ENCODE peak calls at places on chromosomes 4 and X, in nine cellular contexts. One of them, this sample, is unnamed.

GRCh38 chr4:84319124-84319523 is 180.0 kb downstream of the NKX6-1 start:
- DNase-seq in mesendoderm: no peak
- DNase-seq in Karpas-422: no peak
- DNase-seq in HCT116: no peak
- DNase-seq in IMR-90: peak; percentile 1
- DNase-seq in fibroblast of lung: peak; percentile 6
- DNase-seq in GM23248: peak; percentile 55
- DNase-seq in colonic mucosa: peak; percentile 24
- DNase-seq in astrocyte: peak; percentile 34
- DNase-seq in this sample: no peak

GRCh38 chr4:38993683-38994082 is 38.5 kb downstream of the TMEM156 start:
- DNase-seq in HCT116: peak; percentile 21
- DNase-seq in GM23248: no peak
- DNase-seq in Karpas-422: no peak
- DNase-seq in fibroblast of lung: no peak
- DNase-seq in colonic mucosa: no peak
- DNase-seq in astrocyte: no peak
- DNase-seq in mesendoderm: peak; percentile 23
- DNase-seq in IMR-90: no peak
- DNase-seq in this sample: no peak

GRCh38 chrX:10533686-10534365 is 86.6 kb downstream of the MID1 start:
- DNase-seq in GM23248: peak; percentile 32
- DNase-seq in fibroblast of lung: no peak
- DNase-seq in IMR-90: no peak
- DNase-seq in mesendoderm: no peak
- DNase-seq in HCT116: no peak
- DNase-seq in colonic mucosa: no peak
- DNase-seq in astrocyte: no peak
- DNase-seq in Karpas-422: no peak
- DNase-seq in this sample: no peak

GRCh38 chrX:50697691-50698090 is 116.3 kb downstream of the SHROOM4 start:
- DNase-seq in Karpas-422: no peak
- DNase-seq in colonic mucosa: no peak
- DNase-seq in mesendoderm: peak; percentile 85
- DNase-seq in GM23248: peak; percentile 74
- DNase-seq in HCT116: no peak
- DNase-seq in IMR-90: peak; percentile 79
- DNase-seq in astrocyte: peak; percentile 86
- DNase-seq in fibroblast of lung: peak; percentile 79
- DNase-seq in this sample: no peak

GRCh38 chrX:131262738-131263679 is 26.1 kb downstream of the IGSF1 start:
- DNase-seq in HCT116: peak; percentile 16
- DNase-seq in colonic mucosa: no peak
- DNase-seq in mesendoderm: peak; percentile 62
- DNase-seq in GM23248: peak; percentile 0
- DNase-seq in Karpas-422: peak; percentile 82
- DNase-seq in astrocyte: no peak
- DNase-seq in IMR-90: no peak
- DNase-seq in fibroblast of lung: peak; percentile 0
- DNase-seq in this sample: no peak

GRCh38 chr4:18227880-18228279 is 206.3 kb upstream of the LCORL start:
- DNase-seq in astrocyte: no peak
- DNase-seq in Karpas-422: no peak
- DNase-seq in IMR-90: no peak
- DNase-seq in GM23248: no peak
- DNase-seq in fibroblast of lung: no peak
- DNase-seq in colonic mucosa: no peak
- DNase-seq in mesendoderm: no peak
- DNase-seq in HCT116: no peak
- DNase-seq in this sample: no peak

GRCh38 chr4:177229331-177229730 is 80.3 kb upstream of the NEIL3 start:
- DNase-seq in GM23248: peak; percentile 32
- DNase-seq in IMR-90: peak; percentile 35
- DNase-seq in astrocyte: no peak
- DNase-seq in fibroblast of lung: peak; percentile 53
- DNase-seq in Karpas-422: no peak
- DNase-seq in HCT116: no peak
- DNase-seq in colonic mucosa: no peak
- DNase-seq in mesendoderm: no peak
- DNase-seq in this sample: no peak

GRCh38 chrX:119391279-119391678 is 7.9 kb upstream of the SLC25A43 start:
- DNase-seq in HCT116: peak; percentile 23
- DNase-seq in GM23248: peak; percentile 58
- DNase-seq in mesendoderm: peak; percentile 38
- DNase-seq in fibroblast of lung: peak; percentile 40
- DNase-seq in astrocyte: no peak
- DNase-seq in Karpas-422: peak; percentile 76
- DNase-seq in IMR-90: peak; percentile 25
- DNase-seq in colonic mucosa: peak; percentile 61
- DNase-seq in this sample: no peak

DNA sequence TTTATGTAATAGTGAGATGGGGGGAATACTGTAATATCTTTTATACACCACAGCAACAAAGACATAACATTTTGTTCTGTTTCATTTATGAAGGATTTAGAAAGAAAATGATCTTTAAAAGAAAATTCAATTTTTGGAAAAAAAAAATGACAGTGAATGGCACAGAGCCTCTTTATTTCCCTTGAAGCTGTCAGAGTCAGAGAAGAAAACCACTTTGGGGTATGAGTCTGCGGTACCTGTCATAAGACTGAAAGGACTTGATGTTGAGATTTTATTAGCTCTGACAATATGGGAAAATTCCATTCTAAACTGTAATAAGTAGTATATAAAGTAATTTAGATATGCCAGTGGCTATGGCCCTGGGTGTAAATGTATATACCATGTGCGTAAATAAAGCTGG is 134.8 kb downstream of the GALNTL6 start:
- DNase-seq in HCT116: no peak
- DNase-seq in IMR-90: no peak
- DNase-seq in Karpas-422: no peak
- DNase-seq in colonic mucosa: no peak
- DNase-seq in GM23248: no peak
- DNase-seq in astrocyte: no peak
- DNase-seq in mesendoderm: no peak
- DNase-seq in fibroblast of lung: no peak
- DNase-seq in this sample: no peak
- H3K9ac ChIP-seq in HCT116: no peak overlapping the region
- H3K9ac ChIP-seq in IMR-90: no peak overlapping the region
- H3K9ac ChIP-seq in Karpas-422: no peak overlapping the region
- H3K9ac ChIP-seq in colonic mucosa: no peak overlapping the region
- H3K9ac ChIP-seq in GM23248: no peak overlapping the region
- H3K9ac ChIP-seq in astrocyte: no peak overlapping the region
- H3K9ac ChIP-seq in mesendoderm: no peak overlapping the region
- H3K9ac ChIP-seq in fibroblast of lung: no peak overlapping the region
- H3K9ac ChIP-seq in this sample: no peak overlapping the region

GRCh38 chrX:13897571-13897970 is 80.7 kb upstream of the GPM6B start:
- DNase-seq in mesendoderm: no peak
- DNase-seq in IMR-90: no peak
- DNase-seq in Karpas-422: no peak
- DNase-seq in colonic mucosa: no peak
- DNase-seq in fibroblast of lung: peak; percentile 53
- DNase-seq in astrocyte: no peak
- DNase-seq in HCT116: no peak
- DNase-seq in GM23248: no peak
- DNase-seq in this sample: no peak

GRCh38 chrX:13898084-13898483 is 81.2 kb upstream of the GPM6B start:
- DNase-seq in mesendoderm: peak; percentile 79
- DNase-seq in colonic mucosa: no peak
- DNase-seq in HCT116: no peak
- DNase-seq in fibroblast of lung: peak; percentile 45
- DNase-seq in Karpas-422: peak; percentile 86
- DNase-seq in GM23248: peak; percentile 6
- DNase-seq in astrocyte: no peak
- DNase-seq in IMR-90: peak; percentile 22
- DNase-seq in this sample: no peak

GRCh38 chrX:13899607-13900006 is 82.7 kb upstream of the GPM6B start:
- DNase-seq in IMR-90: peak; percentile 97
- DNase-seq in colonic mucosa: no peak
- DNase-seq in HCT116: no peak
- DNase-seq in fibroblast of lung: peak; percentile 92
- DNase-seq in Karpas-422: no peak
- DNase-seq in mesendoderm: peak; percentile 34
- DNase-seq in astrocyte: peak; percentile 86
- DNase-seq in GM23248: peak; percentile 86
- DNase-seq in this sample: no peak

GRCh38 chrX:13900351-13900750 is 83.5 kb upstream of the GPM6B start:
- DNase-seq in fibroblast of lung: no peak
- DNase-seq in IMR-90: no peak
- DNase-seq in colonic mucosa: no peak
- DNase-seq in mesendoderm: no peak
- DNase-seq in astrocyte: no peak
- DNase-seq in Karpas-422: no peak
- DNase-seq in HCT116: no peak
- DNase-seq in GM23248: no peak
- DNase-seq in this sample: no peak

DNA sequence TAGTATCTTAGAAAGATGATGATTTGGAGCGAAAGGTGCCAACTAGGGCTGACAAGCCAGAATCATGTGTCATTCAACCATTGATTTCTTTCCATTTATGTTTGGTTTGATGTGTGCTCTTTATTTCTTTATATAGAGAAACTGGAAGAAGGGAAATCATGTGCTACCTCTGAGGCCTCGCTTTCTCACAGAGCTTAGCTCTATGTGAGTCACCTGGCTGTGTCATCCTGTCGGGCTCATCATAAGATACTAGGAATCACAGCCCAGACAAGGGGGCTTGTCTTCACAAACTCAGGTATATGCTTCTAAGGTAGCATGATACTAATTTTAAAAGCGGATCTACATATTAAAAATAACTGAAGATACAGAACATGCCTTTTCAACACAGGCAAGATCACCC is 81.7 kb upstream of the GPM6B start:
- DNase-seq in IMR-90: peak; percentile 71
- DNase-seq in GM23248: peak; percentile 61
- DNase-seq in HCT116: no peak
- DNase-seq in Karpas-422: no peak
- DNase-seq in astrocyte: no peak
- DNase-seq in fibroblast of lung: no peak
- DNase-seq in mesendoderm: no peak
- DNase-seq in colonic mucosa: no peak
- DNase-seq in this sample: no peak
- H3K27ac ChIP-seq in IMR-90: no peak overlapping the region
- H3K27ac ChIP-seq in GM23248: peak overlapping the region; percentile 24
- H3K27ac ChIP-seq in HCT116: no peak overlapping the region
- H3K27ac ChIP-seq in Karpas-422: no peak overlapping the region
- H3K27ac ChIP-seq in astrocyte: peak overlapping the region; percentile 37
- H3K27ac ChIP-seq in fibroblast of lung: no peak overlapping the region
- H3K27ac ChIP-seq in mesendoderm: no peak overlapping the region
- H3K27ac ChIP-seq in colonic mucosa: no peak overlapping the region
- H3K27ac ChIP-seq in this sample: no peak overlapping the region

DNA sequence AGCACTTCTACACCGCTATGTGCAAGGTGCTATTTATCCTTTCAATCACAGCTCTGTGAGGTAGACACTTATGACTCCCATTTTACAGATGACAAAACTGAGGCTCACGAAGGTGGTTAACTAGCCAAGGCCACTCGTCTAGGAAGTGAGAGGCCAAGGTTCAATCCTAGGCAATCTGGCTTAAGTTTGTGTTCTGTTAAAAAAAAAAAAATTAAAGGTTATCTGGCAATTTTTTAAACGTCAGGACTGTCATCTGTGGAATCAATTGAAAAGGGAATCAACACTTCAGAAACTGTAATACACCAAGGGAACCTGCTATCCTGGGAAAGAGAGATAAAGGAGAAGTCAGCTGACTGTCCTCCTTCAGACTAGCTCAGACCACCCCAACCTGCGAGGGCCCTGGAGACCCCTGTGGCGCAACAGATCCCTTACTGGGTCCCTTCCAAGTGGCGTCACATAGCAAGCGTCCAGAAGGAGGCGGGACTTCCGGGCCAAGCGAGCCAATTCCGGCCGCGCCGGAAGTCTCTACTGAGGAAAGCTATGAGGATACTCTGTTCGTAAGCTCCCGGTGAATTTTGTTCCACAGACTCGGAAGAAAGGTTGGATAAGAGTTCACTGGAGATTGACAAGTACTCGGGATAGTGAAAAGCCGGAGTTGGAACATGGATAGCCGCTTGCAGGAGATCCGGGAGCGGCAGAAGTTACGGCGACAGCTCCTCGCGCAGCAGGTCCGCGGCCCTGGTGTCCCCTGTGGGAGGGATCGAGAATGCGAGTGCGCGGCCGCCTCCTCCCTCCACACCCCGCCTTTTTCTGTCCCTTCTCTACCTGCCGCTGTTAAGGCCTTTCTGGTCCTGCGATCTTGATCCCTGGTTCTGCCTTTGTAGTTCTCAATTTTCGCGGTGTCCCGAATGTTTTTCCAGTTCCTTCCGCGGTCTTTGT is at the start of gene METTL14:
- DNase-seq in colonic mucosa: peak; percentile 96
- DNase-seq in IMR-90: peak; percentile 87
- DNase-seq in HCT116: peak; percentile 86
- DNase-seq in Karpas-422: peak; percentile 97
- DNase-seq in GM23248: peak; percentile 97
- DNase-seq in astrocyte: peak; percentile 77
- DNase-seq in mesendoderm: peak; percentile 98
- DNase-seq in fibroblast of lung: peak; percentile 93
- DNase-seq in this sample: peak; percentile 95
- H3K4me3 ChIP-seq in colonic mucosa: peak within 1 kb of the TSS; percentile 70
- H3K4me3 ChIP-seq in IMR-90: peak within 1 kb of the TSS; percentile 97
- H3K4me3 ChIP-seq in HCT116: peak within 1 kb of the TSS; percentile 82
- H3K4me3 ChIP-seq in Karpas-422: peak within 1 kb of the TSS; percentile 97
- H3K4me3 ChIP-seq in GM23248: peak within 1 kb of the TSS; percentile 98
- H3K4me3 ChIP-seq in astrocyte: peak within 1 kb of the TSS; percentile 94
- H3K4me3 ChIP-seq in mesendoderm: peak within 1 kb of the TSS; percentile 64
- H3K4me3 ChIP-seq in fibroblast of lung: peak within 1 kb of the TSS; percentile 94
- H3K4me3 ChIP-seq in this sample: peak within 1 kb of the TSS; percentile 91

GRCh38 chrX:40262641-40263560 is 165.1 kb upstream of the BCOR start:
- DNase-seq in Karpas-422: no peak
- DNase-seq in HCT116: peak; percentile 7
- DNase-seq in fibroblast of lung: peak; percentile 60
- DNase-seq in colonic mucosa: no peak
- DNase-seq in GM23248: peak; percentile 65
- DNase-seq in IMR-90: peak; percentile 41
- DNase-seq in astrocyte: peak; percentile 51
- DNase-seq in mesendoderm: peak; percentile 51
- DNase-seq in this sample: peak; percentile 85

GRCh38 chrX:40266490-40267333 is 169.0 kb upstream of the BCOR start:
- DNase-seq in Karpas-422: no peak
- DNase-seq in fibroblast of lung: peak; percentile 63
- DNase-seq in IMR-90: peak; percentile 56
- DNase-seq in colonic mucosa: peak; percentile 77
- DNase-seq in astrocyte: peak; percentile 36
- DNase-seq in mesendoderm: peak; percentile 70
- DNase-seq in HCT116: peak; percentile 29
- DNase-seq in GM23248: peak; percentile 82
- DNase-seq in this sample: peak; percentile 81

GRCh38 chrX:40272141-40272540 is 174.4 kb upstream of the BCOR start:
- DNase-seq in mesendoderm: no peak
- DNase-seq in astrocyte: peak; percentile 14
- DNase-seq in fibroblast of lung: no peak
- DNase-seq in HCT116: no peak
- DNase-seq in IMR-90: no peak
- DNase-seq in GM23248: peak; percentile 8
- DNase-seq in colonic mucosa: no peak
- DNase-seq in Karpas-422: no peak
- DNase-seq in this sample: no peak

GRCh38 chrX:40268126-40268525 is 170.4 kb upstream of the BCOR start:
- DNase-seq in HCT116: no peak
- DNase-seq in astrocyte: no peak
- DNase-seq in IMR-90: no peak
- DNase-seq in fibroblast of lung: no peak
- DNase-seq in Karpas-422: no peak
- DNase-seq in GM23248: peak; percentile 36
- DNase-seq in mesendoderm: no peak
- DNase-seq in colonic mucosa: no peak
- DNase-seq in this sample: no peak

GRCh38 chrX:40267334-40268118 is 169.8 kb upstream of the BCOR start:
- DNase-seq in colonic mucosa: no peak
- DNase-seq in Karpas-422: no peak
- DNase-seq in astrocyte: no peak
- DNase-seq in IMR-90: no peak
- DNase-seq in mesendoderm: no peak
- DNase-seq in GM23248: peak; percentile 31
- DNase-seq in HCT116: no peak
- DNase-seq in fibroblast of lung: no peak
- DNase-seq in this sample: no peak
- H3K9ac ChIP-seq in colonic mucosa: peak overlapping the region; percentile 58
- H3K9ac ChIP-seq in Karpas-422: no peak overlapping the region
- H3K9ac ChIP-seq in astrocyte: peak overlapping the region; percentile 72
- H3K9ac ChIP-seq in IMR-90: no peak overlapping the region
- H3K9ac ChIP-seq in mesendoderm: peak overlapping the region; percentile 48
- H3K9ac ChIP-seq in GM23248: peak overlapping the region; percentile 60
- H3K9ac ChIP-seq in HCT116: peak overlapping the region; percentile 47
- H3K9ac ChIP-seq in fibroblast of lung: peak overlapping the region; percentile 46
- H3K9ac ChIP-seq in this sample: no peak overlapping the region